ENCODE peak calls at places on chromosome 17, in seven cellular contexts. G is MCF 10A; L is GM04503; F is LoVo; M is germinal center; P is EH; H is stimulated activated CD8-positive, alpha-beta memory T cell treated with anti-CD3 and anti-CD28 coated beads, Interleukin-12 subunit alpha, Interleukin-12 subunit beta, amount 100 ng/mL, for 4 hours. I is an unnamed sample.

GRCh38 chr17:73205326-73205980 is 12.6 kb downstream of the COG1 start:
- DNase-seq in F (no peak), P (no peak), L (no peak), H (no peak), M (no peak), G (no peak), I (no peak)

GRCh38 chr17:42365136-42365535 is 23.1 kb downstream of the STAT3 start:
- DNase-seq in P (peak), F (no peak), L (no peak), G (no peak), H (no peak), M (no peak), I (peak)

GRCh38 chr17:7704601-7705268 is at the start of gene EFNB3:
- DNase-seq in G (peak), P (peak), M (no peak), F (no peak), L (no peak), H (no peak), I (no peak)

GRCh38 chr17:29045734-29046133 is 2.8 kb downstream of the PIPOX start:
- DNase-seq in H (no peak), F (no peak), G (no peak), P (no peak), M (no peak), L (no peak), I (no peak)

GRCh38 chr17:72099919-72100318 is 20.9 kb upstream of the SOX9 start:
- DNase-seq in L (no peak), H (no peak), P (peak), F (no peak), M (no peak), G (no peak), I (no peak)

GRCh38 chr17:49038544-49038943 is 41.4 kb downstream of the IGF2BP1 start:
- DNase-seq in F (no peak), H (no peak), L (no peak), G (no peak), P (no peak), M (no peak), I (no peak)

GRCh38 chr17:80938556-80938955 is 53.1 kb upstream of the CHMP6 start:
- DNase-seq in M (no peak), P (no peak), L (no peak), F (no peak), H (no peak), G (no peak), I (peak)

GRCh38 chr17:17729620-17730249 is 48.5 kb downstream of the RAI1 start:
- DNase-seq in P (no peak), M (peak), L (no peak), H (peak), F (no peak), G (peak), I (peak)

GRCh38 chr17:28711723-28712036 is at the start of gene PROCA1:
- DNase-seq in M (peak), L (no peak), H (no peak), G (no peak), F (no peak), P (no peak), I (peak)